ENCODE peak calls at places on chromosomes 16 and 17, in four cellular contexts. F, T, S and X are unnamed samples.

GRCh38 chr16:78638371-78638770 is 538.9 kb downstream of the WWOX start:
- DNase-seq in F (no peak), T (no peak), S (no peak), X (no peak)

GRCh38 chr16:5215911-5216310 is 118.3 kb upstream of the EEF2KMT start:
- DNase-seq in F (no peak), T (no peak), S (no peak), X (no peak)

GRCh38 chr17:66525338-66525737 is 222.9 kb downstream of the PRKCA start:
- DNase-seq in F (no peak), T (no peak), S (no peak), X (no peak)

GRCh38 chr16:85834741-85835140 is 35.2 kb downstream of the COX4I1 start:
- DNase-seq in F (no peak), T (no peak), S (no peak), X (no peak)

GRCh38 chr16:16992986-16993783 is 477.6 kb downstream of the XYLT1 start:
- DNase-seq in F (no peak), T (no peak), S (no peak), X (no peak)

GRCh38 chr17:35486920-35487727 is 38.6 kb upstream of the SLFN13 start:
- DNase-seq in F (peak; percentile 36), T (peak; percentile 13), S (peak; percentile 49), X (peak; percentile 83)

GRCh38 chr16:70679653-70680494 is 6.0 kb downstream of the MTSS2 start:
- DNase-seq in F (no peak), T (peak; percentile 82), S (no peak), X (no peak)

GRCh38 chr17:79915850-79916430 is 76.7 kb upstream of the CBX4 start:
- DNase-seq in F (peak; percentile 36), T (peak; percentile 77), S (peak; percentile 52), X (peak; percentile 38)

GRCh38 chr17:42409467-42410351 is 13.3 kb downstream of the CAVIN1 start:
- DNase-seq in F (peak; percentile 96), T (no peak), S (peak; percentile 92), X (peak; percentile 95)

GRCh38 chr17:83191388-83192160 is 112.2 kb downstream of the METRNL start:
- DNase-seq in F (peak; percentile 14), T (no peak), S (no peak), X (no peak)

GRCh38 chr17:14070344-14071007 is 1.2 kb downstream of the COX10 start:
- DNase-seq in F (no peak), T (no peak), S (no peak), X (no peak)

GRCh38 chr17:31275126-31275525 is 21.9 kb downstream of the OMG start:
- DNase-seq in F (no peak), T (no peak), S (no peak), X (peak; percentile 41)

GRCh38 chr16:57462978-57463362 is 491 bp downstream of the POLR2C start:
- DNase-seq in F (no peak), T (no peak), S (no peak), X (no peak)

GRCh38 chr17:62671553-62671952 is 44.1 kb downstream of the MRC2 start:
- DNase-seq in F (peak; percentile 74), T (no peak), S (no peak), X (no peak)
- TF ChIP-seq CTCF in F (no peak), T (peak; percentile 28), S (no peak), X (no peak)

DNA sequence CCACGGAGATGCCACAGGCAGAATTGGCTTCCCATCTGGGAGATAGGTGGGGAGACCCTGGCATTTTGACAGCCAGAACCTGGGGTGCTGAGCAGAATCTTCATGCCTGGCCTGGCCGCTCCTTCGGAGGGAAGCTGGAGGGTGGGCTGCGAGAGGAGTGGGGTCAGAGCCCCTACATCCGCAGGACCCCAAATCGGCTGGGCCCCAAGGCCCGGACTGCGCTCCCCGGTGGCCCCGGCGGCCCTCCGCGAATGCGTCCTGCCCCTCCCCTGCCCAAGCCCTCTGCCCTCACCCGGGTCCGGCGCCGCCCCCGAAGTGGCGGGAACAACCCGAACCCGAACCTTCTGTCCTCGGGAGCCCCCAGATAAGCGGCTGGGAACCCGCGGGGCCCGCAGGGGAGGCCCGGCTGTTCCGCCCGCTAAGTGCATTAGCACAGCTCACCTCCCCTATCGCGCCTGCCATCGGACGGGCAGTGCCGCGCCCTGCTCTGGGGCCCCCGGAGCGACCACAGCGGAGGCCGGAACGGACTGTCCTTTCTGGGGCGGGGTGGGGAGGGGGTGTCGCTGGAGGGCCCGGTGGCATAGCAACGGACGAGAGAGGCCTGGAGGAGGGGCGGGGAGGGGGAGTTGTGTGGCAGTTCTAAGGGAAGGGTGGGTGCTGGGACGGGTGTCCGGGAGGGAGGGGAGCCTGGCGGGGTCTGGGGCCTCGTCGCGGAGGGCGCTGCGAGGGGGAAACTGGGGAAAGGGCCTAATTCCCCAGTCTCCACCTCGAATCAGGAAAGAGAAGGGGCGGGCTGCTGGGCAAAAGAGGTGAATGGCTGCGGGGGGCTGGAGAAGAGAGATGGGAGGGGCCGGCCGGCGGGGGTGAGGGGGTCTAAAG is 752 bp upstream of the PNMT start:
- DNase-seq in F (no peak), T (peak; percentile 48), S (peak; percentile 23), X (no peak)
- H3K4me3 ChIP-seq in F (peak overlapping the region; percentile 44), T (peak overlapping the region; percentile 64), S (peak overlapping the region; percentile 21), X (no peak overlapping the region)

DNA sequence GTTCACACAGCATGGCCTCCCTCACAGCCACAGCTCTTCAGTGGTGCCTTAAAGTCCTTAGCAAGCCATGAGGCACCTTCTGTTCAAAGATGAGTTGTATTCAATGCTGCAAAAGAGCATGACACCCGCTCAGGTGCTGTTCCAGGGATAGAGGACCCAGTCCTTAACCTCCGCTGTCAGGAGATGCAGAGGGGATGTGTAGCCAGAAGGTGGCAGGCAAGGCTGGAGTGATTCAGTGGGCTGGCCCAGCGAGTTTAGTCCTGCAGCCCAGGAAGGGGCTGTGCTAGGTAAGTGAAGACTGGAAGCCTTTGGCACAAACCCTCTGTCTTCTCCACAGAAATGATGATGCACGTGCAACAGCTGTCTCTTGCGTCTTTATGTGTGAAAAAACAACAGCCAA is 25.0 kb upstream of the ADAM11 start:
- DNase-seq in F (no peak), T (peak; percentile 78), S (no peak), X (peak; percentile 17)
- TF ChIP-seq CTCF in F (no peak), T (peak; percentile 84), S (peak; percentile 33), X (peak; percentile 41)

GRCh38 chr17:1711804-1712203 is 1.6 kb upstream of the TLCD2 start:
- DNase-seq in F (no peak), T (no peak), S (peak; percentile 39), X (no peak)
- H3K4me3 ChIP-seq in F (no peak overlapping the region), T (no peak overlapping the region), S (no peak overlapping the region), X (no peak overlapping the region)

GRCh38 chr17:19344311-19345066 is 18.0 kb downstream of the B9D1 start:
- DNase-seq in F (no peak), T (no peak), S (no peak), X (no peak)
- TF ChIP-seq CTCF in F (no peak), T (no peak), S (no peak), X (no peak)

DNA sequence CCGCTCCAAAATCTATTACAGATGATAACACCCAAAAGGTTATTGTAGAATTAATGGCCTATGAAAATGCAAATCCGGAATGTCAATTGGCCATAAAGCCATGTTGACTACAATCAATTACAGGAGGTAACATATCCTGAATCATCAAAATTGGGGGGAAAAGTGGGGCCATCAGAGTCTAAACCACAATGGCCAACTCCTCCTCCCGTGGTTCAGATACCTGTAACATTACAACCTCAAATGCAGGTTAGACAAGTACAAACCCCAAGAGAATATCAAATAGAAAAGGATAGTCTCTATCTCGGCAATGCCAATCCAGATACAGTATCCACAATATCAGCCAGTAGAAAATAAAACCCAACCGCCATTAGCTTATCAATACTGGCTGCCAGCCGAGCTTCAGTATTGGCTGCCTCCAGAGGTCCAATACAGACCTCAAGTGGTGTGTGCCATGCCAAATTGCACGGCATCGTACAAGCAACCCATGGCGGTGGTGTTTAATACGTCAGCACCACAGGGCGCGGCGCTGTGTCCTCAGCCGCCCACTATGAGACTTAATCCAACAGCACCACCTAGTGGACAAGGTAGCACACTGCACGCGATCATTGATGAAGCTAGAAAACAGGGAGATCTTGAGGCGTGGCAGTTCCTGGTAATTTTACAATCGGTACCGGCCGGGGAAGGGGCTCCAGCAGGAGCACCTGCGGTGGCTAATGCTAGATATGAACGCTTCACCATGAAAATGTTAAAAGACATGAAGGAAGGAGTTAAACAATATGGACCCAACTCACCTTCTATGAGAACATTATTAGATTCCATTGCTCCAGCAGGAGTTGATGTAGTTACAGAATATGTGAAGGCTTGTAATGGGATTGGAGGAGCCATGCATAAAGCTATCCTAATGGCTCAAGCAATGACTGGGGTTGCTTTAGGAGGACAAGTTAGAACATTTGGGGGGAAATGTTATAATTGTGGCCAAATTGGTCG is 15.2 kb downstream of the FLYWCH1 start:
- DNase-seq in F (peak; percentile 81), T (peak; percentile 96), S (peak; percentile 89), X (peak; percentile 92)
- H3K4me3 ChIP-seq in F (peak overlapping the region; percentile 30), T (no peak overlapping the region), S (peak overlapping the region; percentile 21), X (no peak overlapping the region)

GRCh38 chr16:9602201-9602600 is 510.8 kb downstream of the HAPSTR1 start:
- DNase-seq in F (no peak), T (no peak), S (no peak), X (no peak)
- TF ChIP-seq CTCF in F (no peak), T (no peak), S (no peak), X (no peak)

GRCh38 chr17:38559025-38559879 is 46.5 kb downstream of the SRCIN1 start:
- DNase-seq in F (peak; percentile 94), T (peak; percentile 97), S (peak; percentile 67), X (peak; percentile 60)
- H3K4me3 ChIP-seq in F (peak overlapping the region; percentile 51), T (peak overlapping the region; percentile 81), S (peak overlapping the region; percentile 56), X (no peak overlapping the region)

DNA sequence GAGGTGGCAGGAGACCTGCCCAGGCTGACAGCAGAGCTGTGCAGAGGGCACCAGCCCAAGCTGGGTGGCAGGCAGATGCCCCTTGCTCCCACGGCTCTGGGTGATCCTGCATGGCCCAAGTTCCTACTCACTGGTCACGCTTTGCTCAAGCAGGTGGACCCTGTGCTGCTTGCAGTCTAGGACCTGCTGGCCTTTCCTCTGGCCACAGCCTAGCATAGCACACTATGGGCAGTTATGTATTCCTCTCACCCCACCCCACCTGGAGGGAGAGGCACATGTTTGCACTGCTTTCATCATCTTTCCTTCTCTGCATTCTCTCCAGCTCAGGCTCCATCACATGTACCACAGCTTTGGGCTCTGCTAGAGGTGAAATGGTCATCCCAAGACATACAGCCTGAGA is 19.6 kb upstream of the SREBF1 start:
- DNase-seq in F (no peak), T (no peak), S (no peak), X (no peak)
- TF ChIP-seq CTCF in F (no peak), T (no peak), S (no peak), X (no peak)